ENCODE peak calls at places on chromosomes 13 and 19, in four cellular contexts. One of them, this sample, is unnamed.

GRCh38 chr19:34480971-34481821 is at the start of gene WTIP:
- DNase-seq in CD4-positive, alpha-beta T cell: no peak
- DNase-seq in fibroblast of mammary gland: peak
- DNase-seq in neural crest cell: peak
- DNase-seq in this sample: peak

GRCh38 chr19:4597975-4598671 is 38.6 kb upstream of the SEMA6B start:
- DNase-seq in CD4-positive, alpha-beta T cell: peak
- DNase-seq in fibroblast of mammary gland: no peak
- DNase-seq in neural crest cell: peak
- DNase-seq in this sample: peak

GRCh38 chr13:33274264-33274663 is 11.3 kb downstream of the STARD13 start:
- DNase-seq in CD4-positive, alpha-beta T cell: no peak
- DNase-seq in neural crest cell: no peak
- DNase-seq in fibroblast of mammary gland: peak
- DNase-seq in this sample: no peak

GRCh38 chr13:101520672-101521071 is 68.2 kb downstream of the ITGBL1 start:
- DNase-seq in neural crest cell: no peak
- DNase-seq in fibroblast of mammary gland: peak
- DNase-seq in CD4-positive, alpha-beta T cell: no peak
- DNase-seq in this sample: peak

GRCh38 chr19:42273407-42274064 is 4.5 kb downstream of the CIC start:
- DNase-seq in fibroblast of mammary gland: no peak
- DNase-seq in CD4-positive, alpha-beta T cell: no peak
- DNase-seq in neural crest cell: no peak
- DNase-seq in this sample: no peak

GRCh38 chr13:39777527-39778061 is 122.1 kb downstream of the COG6 start:
- DNase-seq in CD4-positive, alpha-beta T cell: no peak
- DNase-seq in neural crest cell: no peak
- DNase-seq in fibroblast of mammary gland: peak
- DNase-seq in this sample: peak

GRCh38 chr19:52094526-52094925 is 1.0 kb downstream of the ZNF841 start:
- DNase-seq in CD4-positive, alpha-beta T cell: no peak
- DNase-seq in neural crest cell: peak
- DNase-seq in fibroblast of mammary gland: no peak
- DNase-seq in this sample: peak

GRCh38 chr19:51331193-51331592 is 10.7 kb downstream of the VSIG10L start:
- DNase-seq in fibroblast of mammary gland: no peak
- DNase-seq in CD4-positive, alpha-beta T cell: no peak
- DNase-seq in neural crest cell: no peak
- DNase-seq in this sample: no peak

GRCh38 chr13:42762917-42763316 is 18.5 kb upstream of the FAM216B start:
- DNase-seq in neural crest cell: no peak
- DNase-seq in CD4-positive, alpha-beta T cell: no peak
- DNase-seq in fibroblast of mammary gland: peak
- DNase-seq in this sample: peak

GRCh38 chr13:109728061-109728460 is 58.3 kb downstream of the IRS2 start:
- DNase-seq in neural crest cell: no peak
- DNase-seq in CD4-positive, alpha-beta T cell: no peak
- DNase-seq in fibroblast of mammary gland: no peak
- DNase-seq in this sample: no peak

GRCh38 chr19:50357178-50358100 is 8.0 kb downstream of the NAPSA start:
- DNase-seq in CD4-positive, alpha-beta T cell: peak
- DNase-seq in fibroblast of mammary gland: peak
- DNase-seq in neural crest cell: peak
- DNase-seq in this sample: peak

GRCh38 chr13:114043421-114044053 is 69.7 kb upstream of the C13orf46 start:
- DNase-seq in fibroblast of mammary gland: peak
- DNase-seq in neural crest cell: no peak
- DNase-seq in CD4-positive, alpha-beta T cell: no peak
- DNase-seq in this sample: peak

GRCh38 chr13:43785681-43786471 is 896 bp downstream of the ENOX1 start:
- DNase-seq in CD4-positive, alpha-beta T cell: no peak
- DNase-seq in neural crest cell: peak
- DNase-seq in fibroblast of mammary gland: peak
- DNase-seq in this sample: peak

GRCh38 chr13:38429916-38430315 is 80.3 kb downstream of the UFM1 start:
- DNase-seq in CD4-positive, alpha-beta T cell: no peak
- DNase-seq in fibroblast of mammary gland: no peak
- DNase-seq in neural crest cell: no peak
- DNase-seq in this sample: no peak

GRCh38 chr19:15538774-15539173 is 30.4 kb downstream of the CYP4F22 start:
- DNase-seq in fibroblast of mammary gland: no peak
- DNase-seq in neural crest cell: no peak
- DNase-seq in CD4-positive, alpha-beta T cell: no peak
- DNase-seq in this sample: peak

GRCh38 chr19:44597131-44597491 is 16.3 kb upstream of the IGSF23 start:
- DNase-seq in fibroblast of mammary gland: no peak
- DNase-seq in CD4-positive, alpha-beta T cell: no peak
- DNase-seq in neural crest cell: no peak
- DNase-seq in this sample: no peak

GRCh38 chr13:40535345-40535836 is 131.1 kb downstream of the FOXO1 start:
- DNase-seq in neural crest cell: no peak
- DNase-seq in CD4-positive, alpha-beta T cell: no peak
- DNase-seq in fibroblast of mammary gland: no peak
- DNase-seq in this sample: no peak

GRCh38 chr19:6161271-6161850 is 25.9 kb downstream of the ACSBG2 start:
- DNase-seq in CD4-positive, alpha-beta T cell: peak
- DNase-seq in fibroblast of mammary gland: peak
- DNase-seq in neural crest cell: no peak
- DNase-seq in this sample: peak

GRCh38 chr19:45349126-45349415 is 8.5 kb downstream of the KLC3 start:
- DNase-seq in neural crest cell: no peak
- DNase-seq in CD4-positive, alpha-beta T cell: no peak
- DNase-seq in fibroblast of mammary gland: no peak
- DNase-seq in this sample: no peak

GRCh38 chr19:7831452-7831851 is 1.4 kb downstream of the EVI5L start:
- DNase-seq in CD4-positive, alpha-beta T cell: no peak
- DNase-seq in fibroblast of mammary gland: peak
- DNase-seq in neural crest cell: no peak
- DNase-seq in this sample: peak

GRCh38 chr13:23921451-23921888 is 24.2 kb upstream of the C1QTNF9B start:
- DNase-seq in fibroblast of mammary gland: peak
- DNase-seq in neural crest cell: peak
- DNase-seq in CD4-positive, alpha-beta T cell: no peak
- DNase-seq in this sample: peak

GRCh38 chr13:94329754-94330551 is 149.5 kb downstream of the DCT start:
- DNase-seq in CD4-positive, alpha-beta T cell: no peak
- DNase-seq in fibroblast of mammary gland: peak
- DNase-seq in neural crest cell: no peak
- DNase-seq in this sample: peak

GRCh38 chr19:38663957-38664502 is 16.6 kb downstream of the ACTN4 start:
- DNase-seq in fibroblast of mammary gland: no peak
- DNase-seq in CD4-positive, alpha-beta T cell: no peak
- DNase-seq in neural crest cell: no peak
- DNase-seq in this sample: no peak

GRCh38 chr19:41521860-41522555 is 54.0 kb upstream of the CEACAM21 start:
- DNase-seq in fibroblast of mammary gland: no peak
- DNase-seq in CD4-positive, alpha-beta T cell: no peak
- DNase-seq in neural crest cell: no peak
- DNase-seq in this sample: no peak

GRCh38 chr13:80131204-80131603 is 209.7 kb downstream of the SPRY2 start:
- DNase-seq in CD4-positive, alpha-beta T cell: no peak
- DNase-seq in neural crest cell: peak
- DNase-seq in fibroblast of mammary gland: peak
- DNase-seq in this sample: peak

GRCh38 chr19:52923782-52924593 is 760 bp upstream of the ZNF888 start:
- DNase-seq in neural crest cell: no peak
- DNase-seq in fibroblast of mammary gland: peak
- DNase-seq in CD4-positive, alpha-beta T cell: no peak
- DNase-seq in this sample: peak

GRCh38 chr13:51270606-51271005 is 48.4 kb downstream of the FAM124A start:
- DNase-seq in neural crest cell: no peak
- DNase-seq in CD4-positive, alpha-beta T cell: no peak
- DNase-seq in fibroblast of mammary gland: no peak
- DNase-seq in this sample: no peak

GRCh38 chr19:42497492-42498226 is 30.6 kb downstream of the CEACAM1 start:
- DNase-seq in neural crest cell: no peak
- DNase-seq in CD4-positive, alpha-beta T cell: no peak
- DNase-seq in fibroblast of mammary gland: no peak
- DNase-seq in this sample: no peak

GRCh38 chr13:45402641-45403040 is 15.5 kb downstream of the SLC25A30 start:
- DNase-seq in CD4-positive, alpha-beta T cell: no peak
- DNase-seq in fibroblast of mammary gland: no peak
- DNase-seq in neural crest cell: no peak
- DNase-seq in this sample: no peak

GRCh38 chr13:34847751-34848150 is 94.3 kb upstream of the NBEA start:
- DNase-seq in neural crest cell: no peak
- DNase-seq in CD4-positive, alpha-beta T cell: no peak
- DNase-seq in fibroblast of mammary gland: no peak
- DNase-seq in this sample: peak

GRCh38 chr13:90008707-90009149 is 1338.8 kb upstream of the MIR17HG start:
- DNase-seq in neural crest cell: no peak
- DNase-seq in fibroblast of mammary gland: no peak
- DNase-seq in CD4-positive, alpha-beta T cell: no peak
- DNase-seq in this sample: no peak

GRCh38 chr19:38395381-38396127 is 7.1 kb downstream of the SPRED3 start:
- DNase-seq in neural crest cell: no peak
- DNase-seq in fibroblast of mammary gland: no peak
- DNase-seq in CD4-positive, alpha-beta T cell: peak
- DNase-seq in this sample: no peak

GRCh38 chr13:28820099-28821051 is at the start of gene MTUS2:
- DNase-seq in fibroblast of mammary gland: no peak
- DNase-seq in CD4-positive, alpha-beta T cell: no peak
- DNase-seq in neural crest cell: peak
- DNase-seq in this sample: no peak

GRCh38 chr13:28822161-28822560 is 2.0 kb downstream of the MTUS2 start:
- DNase-seq in neural crest cell: no peak
- DNase-seq in CD4-positive, alpha-beta T cell: no peak
- DNase-seq in fibroblast of mammary gland: no peak
- DNase-seq in this sample: no peak

GRCh38 chr13:28817204-28817603 is 2.9 kb upstream of the MTUS2 start:
- DNase-seq in neural crest cell: no peak
- DNase-seq in fibroblast of mammary gland: no peak
- DNase-seq in CD4-positive, alpha-beta T cell: no peak
- DNase-seq in this sample: no peak

GRCh38 chr13:28819748-28820098 is 416 bp upstream of the MTUS2 start:
- DNase-seq in CD4-positive, alpha-beta T cell: peak
- DNase-seq in fibroblast of mammary gland: peak
- DNase-seq in neural crest cell: peak
- DNase-seq in this sample: no peak

DNA sequence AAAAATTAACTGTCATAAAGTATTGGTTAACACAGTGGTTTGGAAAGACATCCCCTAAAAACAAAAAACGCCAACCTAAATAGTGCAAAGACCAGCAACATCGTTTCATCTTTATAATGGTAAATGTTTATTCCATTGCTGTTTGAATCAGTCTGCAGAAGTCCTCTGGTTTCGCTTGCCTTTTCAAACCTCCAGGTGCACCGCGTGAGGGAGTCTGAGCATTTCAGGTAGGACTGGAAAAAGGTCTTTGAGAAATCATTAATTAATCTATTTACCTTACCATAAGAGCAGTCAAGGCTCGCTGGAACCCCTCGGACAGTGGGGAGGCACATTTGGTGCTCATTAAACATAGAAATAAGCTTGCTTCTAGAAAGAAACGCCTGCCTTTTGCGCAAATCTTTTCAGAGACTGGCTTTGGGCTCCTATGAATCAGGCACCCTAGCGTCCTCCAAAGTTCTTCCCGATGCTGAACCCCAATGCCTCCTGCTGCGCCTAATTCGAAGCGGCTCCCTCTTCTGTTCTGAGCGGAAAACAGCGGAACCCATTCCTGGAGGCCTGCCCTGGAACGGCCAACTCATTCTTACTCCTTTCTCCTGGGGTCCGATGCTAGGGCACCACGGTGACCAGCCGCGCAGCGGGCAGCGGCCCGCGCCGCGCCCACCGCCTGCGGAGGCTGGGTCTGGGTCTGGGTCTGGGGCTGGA is 942 bp upstream of the MTUS2 start:
- DNase-seq in neural crest cell: peak
- DNase-seq in CD4-positive, alpha-beta T cell: no peak
- DNase-seq in fibroblast of mammary gland: peak
- DNase-seq in this sample: no peak
- TF ChIP-seq CTCF in neural crest cell: no peak
- TF ChIP-seq CTCF in CD4-positive, alpha-beta T cell: no peak
- TF ChIP-seq CTCF in fibroblast of mammary gland: no peak
- TF ChIP-seq CTCF in this sample: no peak

GRCh38 chr19:1240925-1241324 is 626 bp upstream of the ATP5F1D start:
- DNase-seq in neural crest cell: no peak
- DNase-seq in fibroblast of mammary gland: no peak
- DNase-seq in CD4-positive, alpha-beta T cell: no peak
- DNase-seq in this sample: no peak

GRCh38 chr19:1239420-1239795 is 1.6 kb upstream of the CBARP start:
- DNase-seq in fibroblast of mammary gland: no peak
- DNase-seq in neural crest cell: no peak
- DNase-seq in CD4-positive, alpha-beta T cell: no peak
- DNase-seq in this sample: no peak

GRCh38 chr19:1241417-1242095 is at the start of gene ATP5F1D:
- DNase-seq in neural crest cell: peak
- DNase-seq in fibroblast of mammary gland: peak
- DNase-seq in CD4-positive, alpha-beta T cell: peak
- DNase-seq in this sample: peak

GRCh38 chr19:1238373-1239303 is 833 bp upstream of the CBARP start:
- DNase-seq in neural crest cell: no peak
- DNase-seq in fibroblast of mammary gland: no peak
- DNase-seq in CD4-positive, alpha-beta T cell: no peak
- DNase-seq in this sample: no peak

GRCh38 chr19:1239796-1240737 is 1.5 kb upstream of the ATP5F1D start:
- DNase-seq in neural crest cell: peak
- DNase-seq in CD4-positive, alpha-beta T cell: peak
- DNase-seq in fibroblast of mammary gland: peak
- DNase-seq in this sample: peak
- TF ChIP-seq CTCF in neural crest cell: peak
- TF ChIP-seq CTCF in CD4-positive, alpha-beta T cell: peak
- TF ChIP-seq CTCF in fibroblast of mammary gland: peak
- TF ChIP-seq CTCF in this sample: peak

GRCh38 chr13:36395280-36395679 is 37.0 kb upstream of the CCNA1 start:
- DNase-seq in CD4-positive, alpha-beta T cell: no peak
- DNase-seq in neural crest cell: no peak
- DNase-seq in fibroblast of mammary gland: peak
- DNase-seq in this sample: peak
- TF ChIP-seq CTCF in CD4-positive, alpha-beta T cell: no peak
- TF ChIP-seq CTCF in neural crest cell: no peak
- TF ChIP-seq CTCF in fibroblast of mammary gland: peak
- TF ChIP-seq CTCF in this sample: peak

DNA sequence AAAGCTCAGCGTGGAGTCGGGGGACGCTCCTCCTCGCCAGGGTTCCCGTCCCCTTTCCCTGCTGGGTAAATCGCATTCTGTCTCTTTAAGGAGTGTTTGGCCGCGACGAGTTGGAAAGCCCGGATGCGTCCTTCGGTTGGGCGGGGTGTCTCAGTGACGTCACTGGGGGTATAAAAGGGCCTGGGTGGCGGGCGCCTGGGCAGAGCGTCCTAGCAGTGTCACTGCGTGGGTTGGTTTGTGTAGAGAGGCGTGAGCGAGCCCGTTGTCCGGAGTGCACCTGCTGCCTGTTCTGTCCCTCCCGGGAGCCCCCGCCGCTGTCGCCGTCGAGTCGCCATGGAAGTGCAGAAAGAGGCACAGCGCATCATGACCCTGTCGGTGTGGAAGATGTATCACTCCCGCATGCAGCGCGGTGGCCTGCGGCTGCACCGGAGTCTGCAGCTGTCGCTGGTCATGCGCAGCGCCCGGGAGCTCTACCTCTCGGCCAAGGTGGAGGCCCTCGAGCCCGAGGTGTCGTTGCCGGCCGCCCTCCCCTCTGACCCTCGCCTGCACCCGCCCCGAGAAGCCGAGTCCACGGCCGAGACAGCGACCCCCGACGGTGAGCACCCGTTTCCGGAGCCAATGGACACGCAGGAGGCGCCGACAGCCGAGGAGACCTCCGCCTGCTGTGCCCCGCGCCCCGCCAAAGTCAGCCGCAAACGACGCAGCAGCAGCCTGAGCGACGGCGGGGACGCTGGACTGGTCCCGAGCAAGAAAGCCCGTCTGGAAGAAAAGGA is 2.8 kb downstream of the IER2 start:
- DNase-seq in fibroblast of mammary gland: peak
- DNase-seq in CD4-positive, alpha-beta T cell: peak
- DNase-seq in neural crest cell: peak
- DNase-seq in this sample: peak
- TF ChIP-seq CTCF in fibroblast of mammary gland: no peak
- TF ChIP-seq CTCF in CD4-positive, alpha-beta T cell: peak
- TF ChIP-seq CTCF in neural crest cell: peak
- TF ChIP-seq CTCF in this sample: no peak

This sample was measured in MCF 10A.